ENCODE peak calls at places on chromosomes 7 and 10, in five cellular contexts. B, D, N, Q and C are unnamed samples.

GRCh38 chr7:57399972-57400371 is 50.0 kb upstream of the ZNF716 start:
- DNase-seq in B (no peak), D (no peak), N (no peak), Q (no peak), C (no peak)

GRCh38 chr10:124688366-124688765 is 55.8 kb downstream of the FAM53B start:
- DNase-seq in B (no peak), D (no peak), N (no peak), Q (no peak), C (no peak)

GRCh38 chr10:43221419-43222293 is 45.2 kb downstream of the RASGEF1A start:
- DNase-seq in B (peak; percentile 29), D (peak; percentile 17), N (no peak), Q (no peak), C (no peak)

GRCh38 chr7:139798221-139798620 is 20.4 kb upstream of the HIPK2 start:
- DNase-seq in B (no peak), D (no peak), N (no peak), Q (no peak), C (no peak)

GRCh38 chr10:71539564-71540118 is 142.9 kb downstream of the CDH23 start:
- DNase-seq in B (no peak), D (no peak), N (no peak), Q (no peak), C (no peak)

GRCh38 chr10:118666350-118666749 is 70.9 kb upstream of the PRLHR start:
- DNase-seq in B (no peak), D (no peak), N (no peak), Q (no peak), C (no peak)

GRCh38 chr10:4586756-4587155 is 239.3 kb upstream of the AKR1E2 start:
- DNase-seq in B (no peak), D (no peak), N (peak; percentile 58), Q (no peak), C (no peak)

GRCh38 chr7:94375713-94376112 is 19.0 kb upstream of the COL1A2 start:
- DNase-seq in B (no peak), D (no peak), N (peak; percentile 98), Q (peak; percentile 93), C (no peak)

GRCh38 chr7:133912916-133913697 is 214.0 kb upstream of the LRGUK start:
- DNase-seq in B (no peak), D (peak; percentile 81), N (peak; percentile 37), Q (no peak), C (no peak)

GRCh38 chr7:116025098-116025809 is 5.3 kb downstream of the TFEC start:
- DNase-seq in B (no peak), D (no peak), N (no peak), Q (peak; percentile 27), C (no peak)

GRCh38 chr10:131946321-131946751 is 35.4 kb downstream of the BNIP3 start:
- DNase-seq in B (peak; percentile 29), D (peak; percentile 87), N (peak; percentile 64), Q (peak; percentile 45), C (no peak)

GRCh38 chr10:119523916-119524719 is 18.4 kb downstream of the RGS10 start:
- DNase-seq in B (no peak), D (no peak), N (no peak), Q (no peak), C (no peak)

GRCh38 chr7:30427296-30428080 is 51.1 kb downstream of the NOD1 start:
- DNase-seq in B (no peak), D (no peak), N (no peak), Q (no peak), C (no peak)

GRCh38 chr7:148699772-148700629 is 1.3 kb downstream of the CUL1 start:
- DNase-seq in B (peak; percentile 52), D (peak; percentile 51), N (peak; percentile 27), Q (no peak), C (no peak)

GRCh38 chr7:97004931-97005763 is at the start of gene DLX6:
- DNase-seq in B (no peak), D (no peak), N (peak; percentile 87), Q (no peak), C (peak; percentile 73)

GRCh38 chr7:158602905-158603772 is 15.5 kb upstream of the PTPRN2 start:
- DNase-seq in B (no peak), D (no peak), N (peak; percentile 28), Q (no peak), C (no peak)

GRCh38 chr7:18893156-18893555 is 224.3 kb downstream of the TWIST1 start:
- DNase-seq in B (no peak), D (peak; percentile 68), N (no peak), Q (no peak), C (peak; percentile 15)

GRCh38 chr7:107528461-107528860 is 35.3 kb downstream of the COG5 start:
- DNase-seq in B (no peak), D (peak; percentile 57), N (peak; percentile 83), Q (peak; percentile 24), C (no peak)

GRCh38 chr7:138064856-138065357 is 11.4 kb upstream of the AKR1D1 start:
- DNase-seq in B (no peak), D (no peak), N (peak; percentile 40), Q (peak; percentile 86), C (no peak)

GRCh38 chr7:128832880-128833147 is 2.6 kb downstream of the FLNC start:
- DNase-seq in B (no peak), D (no peak), N (no peak), Q (no peak), C (no peak)

GRCh38 chr7:54782829-54783228 is 23.8 kb upstream of the SEC61G start:
- DNase-seq in B (no peak), D (no peak), N (no peak), Q (no peak), C (no peak)

GRCh38 chr7:84336303-84336702 is 141.7 kb upstream of the SEMA3A start:
- DNase-seq in B (no peak), D (no peak), N (peak; percentile 61), Q (peak; percentile 40), C (no peak)

GRCh38 chr7:80665526-80665925 is 27.1 kb downstream of the CD36 start:
- DNase-seq in B (no peak), D (no peak), N (no peak), Q (no peak), C (no peak)

GRCh38 chr10:118971187-118971586 is 58.3 kb upstream of the NANOS1 start:
- DNase-seq in B (no peak), D (no peak), N (no peak), Q (no peak), C (no peak)

GRCh38 chr10:124864421-124865193 is 63.0 kb downstream of the ABRAXAS2 start:
- DNase-seq in B (peak; percentile 83), D (peak; percentile 91), N (peak; percentile 7), Q (no peak), C (peak; percentile 85)

GRCh38 chr10:113180401-113181154 is 230.5 kb downstream of the TCF7L2 start:
- DNase-seq in B (no peak), D (no peak), N (no peak), Q (no peak), C (no peak)

GRCh38 chr7:113199841-113200240 is 81.5 kb upstream of the SMIM30 start:
- DNase-seq in B (no peak), D (peak; percentile 32), N (peak; percentile 63), Q (peak; percentile 61), C (peak; percentile 8)

GRCh38 chr10:46527241-46527811 is 29.1 kb downstream of the GPRIN2 start:
- DNase-seq in B (no peak), D (no peak), N (no peak), Q (no peak), C (no peak)